ENCODE peak calls at places on chromosomes 3 and 15, in seven cellular contexts. N, U, M, R, W, F and O are unnamed samples.

GRCh38 chr3:102571985-102572384 is 137.2 kb downstream of the ZPLD1 start:
- DNase-seq in U (no peak), W (no peak), F (no peak), R (no peak), M (no peak), N (no peak), O (no peak)

GRCh38 chr15:25859838-25860645 is 3.1 kb downstream of the ATP10A start:
- DNase-seq in W (no peak), M (no peak), F (no peak), R (no peak), U (peak; percentile 37), N (peak; percentile 21), O (no peak)

GRCh38 chr3:195583831-195584542 is at the start of gene APOD:
- DNase-seq in N (peak; percentile 50), R (peak; percentile 54), U (no peak), M (no peak), F (no peak), W (no peak), O (no peak)

GRCh38 chr15:31157644-31158069 is 56.1 kb upstream of the TRPM1 start:
- DNase-seq in N (no peak), W (no peak), U (peak; percentile 34), M (no peak), F (peak; percentile 33), R (no peak), O (no peak)

GRCh38 chr3:111369953-111370352 is 172.0 kb upstream of the CD96 start:
- DNase-seq in F (no peak), W (no peak), M (no peak), R (no peak), N (peak; percentile 8), U (no peak), O (no peak)

GRCh38 chr3:194484614-194485013 is 2.2 kb downstream of the ATP13A3 start:
- DNase-seq in W (no peak), F (no peak), U (no peak), M (no peak), N (no peak), R (no peak), O (no peak)

GRCh38 chr3:152738656-152739055 is 96.3 kb upstream of the P2RY1 start:
- DNase-seq in M (peak; percentile 67), F (no peak), W (no peak), R (no peak), U (no peak), N (no peak), O (no peak)

GRCh38 chr3:123757281-123757940 is 126.7 kb downstream of the MYLK start:
- DNase-seq in N (no peak), W (no peak), U (peak; percentile 59), R (peak; percentile 66), M (no peak), F (no peak), O (no peak)

GRCh38 chr15:58410353-58410752 is 21.4 kb upstream of the LIPC start:
- DNase-seq in M (no peak), N (no peak), W (no peak), F (no peak), U (no peak), R (no peak), O (no peak)

GRCh38 chr3:45940004-45940780 is 3.1 kb upstream of the CXCR6 start:
- DNase-seq in F (no peak), M (no peak), U (no peak), R (no peak), N (no peak), W (no peak), O (no peak)

GRCh38 chr3:6640907-6641306 is 220.0 kb upstream of the GRM7 start:
- DNase-seq in M (no peak), W (no peak), F (no peak), R (no peak), U (no peak), N (no peak), O (no peak)

GRCh38 chr3:178405456-178405970 is 130.7 kb upstream of the KCNMB2 start:
- DNase-seq in F (no peak), U (no peak), M (peak; percentile 86), N (no peak), W (no peak), R (no peak), O (no peak)

GRCh38 chr3:119311191-119311925 is 17.2 kb downstream of the ARHGAP31 start:
- DNase-seq in U (no peak), R (no peak), N (peak; percentile 94), M (no peak), W (no peak), F (no peak), O (peak; percentile 72)

GRCh38 chr3:39138804-39139415 is 14.5 kb downstream of the CSRNP1 start:
- DNase-seq in N (no peak), U (no peak), M (no peak), F (no peak), W (no peak), R (no peak), O (no peak)

GRCh38 chr3:158260392-158260791 is 150.5 kb downstream of the RSRC1 start:
- DNase-seq in U (no peak), W (no peak), M (no peak), R (no peak), F (no peak), N (no peak), O (no peak)

GRCh38 chr15:44033894-44034293 is 161.2 kb downstream of the FRMD5 start:
- DNase-seq in R (no peak), F (peak; percentile 11), M (no peak), N (peak; percentile 48), W (no peak), U (peak; percentile 82), O (no peak)

GRCh38 chr3:10470666-10471336 is 34.6 kb downstream of the ATP2B2 start:
- DNase-seq in W (peak; percentile 64), N (no peak), R (no peak), F (no peak), U (no peak), M (no peak), O (no peak)

GRCh38 chr3:136634821-136635220 is 117.4 kb downstream of the STAG1 start:
- DNase-seq in F (no peak), R (no peak), M (no peak), N (no peak), U (no peak), W (no peak), O (no peak)

GRCh38 chr15:85860394-85861161 is 65.9 kb upstream of the KLHL25 start:
- DNase-seq in F (no peak), W (no peak), M (no peak), R (no peak), N (no peak), U (no peak), O (no peak)

GRCh38 chr15:85867250-85867649 is 72.5 kb upstream of the KLHL25 start:
- DNase-seq in U (no peak), W (no peak), N (no peak), F (no peak), M (no peak), R (no peak), O (no peak)

GRCh38 chr15:85869124-85869523 is 74.4 kb upstream of the KLHL25 start:
- DNase-seq in N (no peak), W (no peak), R (no peak), U (no peak), M (no peak), F (no peak), O (no peak)

GRCh38 chr15:85870216-85871014 is 75.7 kb upstream of the KLHL25 start:
- DNase-seq in N (no peak), R (no peak), M (no peak), F (no peak), W (no peak), U (no peak), O (no peak)

DNA sequence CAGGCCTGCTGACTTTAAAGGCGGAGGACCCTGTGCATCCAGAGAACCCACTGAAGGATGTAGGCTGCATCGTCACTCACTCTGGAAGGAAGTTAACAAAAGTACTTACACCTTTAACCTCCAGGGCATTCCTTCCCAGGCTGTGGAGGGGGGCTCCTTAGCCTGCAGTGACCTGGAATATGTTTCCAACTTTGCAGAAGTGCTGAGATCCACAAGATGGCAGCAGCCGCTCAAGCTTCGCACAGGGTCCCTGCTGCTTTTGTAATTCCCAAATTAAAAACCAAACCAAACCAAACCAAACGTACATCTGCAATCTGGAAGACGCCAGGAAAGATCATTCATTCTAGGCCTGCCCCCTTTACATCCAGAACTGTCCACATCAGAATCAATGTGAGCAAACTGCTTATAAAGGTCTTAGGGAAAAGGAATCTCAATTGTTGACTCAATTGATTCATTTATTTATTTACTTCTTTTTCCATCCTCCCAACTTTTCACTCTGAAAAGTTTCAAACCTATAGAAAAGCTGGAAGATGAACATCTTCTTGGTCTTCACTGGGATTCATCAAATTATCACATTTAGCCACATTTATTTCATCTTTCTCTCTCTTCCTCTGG is 70.5 kb upstream of the KLHL25 start:
- DNase-seq in M (peak; percentile 28), R (no peak), U (peak; percentile 42), F (no peak), N (peak; percentile 62), W (peak; percentile 55), O (no peak)
- H3K4me3 ChIP-seq in M (no peak overlapping the region), R (no peak overlapping the region), U (no peak overlapping the region), F (no peak overlapping the region), N (no peak overlapping the region), W (no peak overlapping the region), O (no peak overlapping the region)

GRCh38 chr3:32977842-32978241 is 26.4 kb downstream of the CCR4 start:
- DNase-seq in N (no peak), R (no peak), U (no peak), F (no peak), W (no peak), M (no peak), O (no peak)
- TF ChIP-seq CTCF in N (no peak), R (no peak), U (no peak), F (no peak), W (no peak), M (no peak), O (no peak)

GRCh38 chr15:92904832-92905640 is 4.9 kb downstream of the CHD2 start:
- DNase-seq in W (no peak), N (no peak), U (no peak), R (no peak), M (no peak), F (no peak), O (no peak)

GRCh38 chr15:92902020-92902419 is 1.9 kb downstream of the CHD2 start:
- DNase-seq in W (no peak), R (no peak), U (no peak), M (no peak), N (no peak), F (no peak), O (no peak)

GRCh38 chr15:92902723-92903587 is 2.8 kb downstream of the CHD2 start:
- DNase-seq in W (no peak), U (no peak), R (no peak), M (no peak), N (peak; percentile 27), F (no peak), O (no peak)

GRCh38 chr15:92903956-92904831 is 4.1 kb downstream of the CHD2 start:
- DNase-seq in R (peak; percentile 99), U (peak; percentile 98), F (peak; percentile 99), M (peak; percentile 95), W (peak; percentile 99), N (peak; percentile 98), O (peak; percentile 88)

DNA sequence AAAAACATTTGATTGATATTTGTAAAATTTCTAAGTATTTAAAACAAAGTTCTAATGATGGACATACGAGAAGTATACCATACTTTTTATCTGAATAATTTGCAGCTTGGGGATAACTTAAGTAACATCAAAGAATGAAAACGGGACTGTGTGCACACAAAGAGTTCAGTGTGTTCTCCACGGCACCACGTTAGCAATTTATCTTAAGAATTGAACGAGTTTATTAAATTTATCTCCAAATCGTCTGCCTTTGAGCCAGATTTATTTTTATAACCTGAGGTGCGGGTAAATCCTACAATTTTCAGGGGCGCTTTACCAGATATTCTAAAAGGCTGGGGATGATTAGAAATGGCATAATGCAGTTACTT is 3.4 kb downstream of the CHD2 start:
- DNase-seq in M (no peak), R (no peak), U (no peak), F (no peak), W (no peak), N (no peak), O (no peak)
- H3K4me3 ChIP-seq in M (peak overlapping the region; percentile 74), R (peak overlapping the region; percentile 66), U (peak overlapping the region; percentile 58), F (peak overlapping the region; percentile 56), W (peak overlapping the region; percentile 80), N (peak overlapping the region; percentile 95), O (peak overlapping the region; percentile 66)

GRCh38 chr3:104604326-104605010 is 762.2 kb upstream of the ALCAM start:
- DNase-seq in W (no peak), N (peak; percentile 74), U (no peak), F (no peak), M (peak; percentile 27), R (no peak), O (no peak)
- TF ChIP-seq CTCF in W (peak; percentile 5), N (peak; percentile 79), U (no peak), F (no peak), M (peak; percentile 57), R (peak; percentile 35), O (peak; percentile 41)